ENCODE peak calls at places on chromosomes 1 and 21, in seven cellular contexts. W, S, K, Z, D, I and C are unnamed samples.

GRCh38 chr1:235415008-235415904 is 48.0 kb downstream of the TBCE start:
- DNase-seq in W (peak; percentile 82), Z (no peak), S (peak; percentile 60), I (peak; percentile 62), D (peak; percentile 63), K (peak; percentile 71), C (peak; percentile 37)

GRCh38 chr1:97849350-97850339 is 71.2 kb downstream of the DPYD start:
- DNase-seq in S (no peak), Z (no peak), I (peak; percentile 59), W (no peak), K (no peak), D (no peak), C (no peak)

GRCh38 chr21:41631564-41632461 is 123.9 kb upstream of the TMPRSS2 start:
- DNase-seq in Z (peak; percentile 89), S (no peak), K (no peak), I (no peak), D (no peak), W (no peak), C (no peak)

GRCh38 chr1:33660244-33660643 is 187.8 kb downstream of the ZSCAN20 start:
- DNase-seq in W (no peak), K (no peak), Z (no peak), I (no peak), D (no peak), S (no peak), C (no peak)

GRCh38 chr1:26159113-26160039 is 497 bp downstream of the FAM110D start:
- DNase-seq in W (no peak), Z (no peak), D (peak; percentile 5), I (no peak), S (no peak), K (no peak), C (peak; percentile 65)

GRCh38 chr1:175075572-175076568 is 8.2 kb downstream of the TNN start:
- DNase-seq in W (no peak), D (no peak), I (no peak), K (peak; percentile 38), Z (no peak), S (no peak), C (no peak)

GRCh38 chr1:207789792-207790787 is 38.2 kb downstream of the CD46 start:
- DNase-seq in I (no peak), W (no peak), D (no peak), S (no peak), K (no peak), Z (no peak), C (no peak)

GRCh38 chr1:15259608-15260007 is 12.6 kb downstream of the FHAD1 start:
- DNase-seq in I (no peak), Z (no peak), D (no peak), S (no peak), K (no peak), W (no peak), C (no peak)

GRCh38 chr1:228029281-228029680 is 22.5 kb downstream of the WNT3A start:
- DNase-seq in K (no peak), I (no peak), W (no peak), S (no peak), Z (no peak), D (no peak), C (no peak)

GRCh38 chr1:43300661-43301094 is at the start of gene TIE1:
- DNase-seq in D (peak; percentile 26), I (no peak), S (no peak), K (no peak), W (no peak), Z (peak; percentile 45), C (peak; percentile 80)

GRCh38 chr1:110872366-110872744 is 593 bp upstream of the CD53 start:
- DNase-seq in K (no peak), W (no peak), D (no peak), S (no peak), Z (no peak), I (no peak), C (no peak)

GRCh38 chr1:227092054-227092453 is 152.0 kb downstream of the COQ8A start:
- DNase-seq in D (no peak), K (no peak), W (no peak), Z (no peak), S (no peak), I (no peak), C (no peak)

GRCh38 chr1:16405441-16405840 is 31.8 kb downstream of the SPATA21 start:
- DNase-seq in Z (no peak), S (no peak), K (no peak), W (peak; percentile 16), I (no peak), D (no peak), C (no peak)

GRCh38 chr1:84842748-84843231 is 50.2 kb downstream of the LPAR3 start:
- DNase-seq in S (no peak), D (no peak), Z (no peak), K (no peak), I (no peak), W (no peak), C (no peak)

GRCh38 chr1:172745014-172745413 is 86.1 kb downstream of the FASLG start:
- DNase-seq in D (peak; percentile 41), K (peak; percentile 47), S (no peak), W (peak; percentile 67), Z (no peak), I (peak; percentile 72), C (no peak)

GRCh38 chr1:100606438-100606837 is 68.5 kb downstream of the GPR88 start:
- DNase-seq in W (peak; percentile 58), I (no peak), S (no peak), K (peak; percentile 11), Z (no peak), D (peak; percentile 73), C (peak; percentile 18)

GRCh38 chr1:233323724-233324123 is 3.8 kb upstream of the MAP3K21 start:
- DNase-seq in D (no peak), I (no peak), W (no peak), S (no peak), K (no peak), Z (no peak), C (no peak)

GRCh38 chr1:61742620-61743431 is 546 bp downstream of the PATJ start:
- DNase-seq in W (peak; percentile 72), K (peak; percentile 77), D (peak; percentile 62), I (no peak), Z (peak; percentile 83), S (peak; percentile 23), C (peak; percentile 62)

GRCh38 chr1:156627313-156627880 is 8.2 kb downstream of the HAPLN2 start:
- DNase-seq in I (no peak), Z (no peak), K (no peak), S (peak; percentile 56), D (no peak), W (peak; percentile 64), C (no peak)

GRCh38 chr1:221672160-221672762 is 69.6 kb downstream of the DUSP10 start:
- DNase-seq in K (no peak), I (peak; percentile 7), D (no peak), S (no peak), Z (no peak), W (no peak), C (no peak)

GRCh38 chr1:65075123-65075976 is 72.7 kb upstream of the AK4 start:
- DNase-seq in K (peak; percentile 72), Z (no peak), S (peak; percentile 27), D (peak; percentile 62), I (peak; percentile 43), W (peak; percentile 70), C (peak; percentile 68)

GRCh38 chr1:225695578-225696332 is 42.8 kb upstream of the ENAH start:
- DNase-seq in S (no peak), D (no peak), Z (no peak), K (no peak), I (no peak), W (no peak), C (no peak)

GRCh38 chr1:85584264-85584781 is 3.8 kb downstream of the CCN1 start:
- DNase-seq in W (peak; percentile 72), D (no peak), I (no peak), Z (no peak), S (no peak), K (no peak), C (no peak)

GRCh38 chr1:167881786-167882185 is 32.1 kb downstream of the ADCY10 start:
- DNase-seq in Z (no peak), S (no peak), W (no peak), I (no peak), K (no peak), D (no peak), C (no peak)

GRCh38 chr1:201146626-201147390 is 7.5 kb downstream of the TMEM9 start:
- DNase-seq in I (no peak), S (no peak), Z (no peak), D (no peak), K (no peak), W (no peak), C (no peak)

GRCh38 chr1:111197598-111198289 is 2.7 kb downstream of the DENND2D start:
- DNase-seq in S (no peak), Z (peak; percentile 62), D (no peak), K (peak; percentile 60), W (peak; percentile 64), I (no peak), C (no peak)

GRCh38 chr1:153699116-153699515 is 20.6 kb downstream of the NPR1 start:
- DNase-seq in D (peak; percentile 48), S (no peak), Z (no peak), K (no peak), W (no peak), I (no peak), C (no peak)

GRCh38 chr1:165228676-165229075 is 127.8 kb downstream of the LMX1A start:
- DNase-seq in K (no peak), W (peak; percentile 51), Z (no peak), S (no peak), D (no peak), I (no peak), C (no peak)

GRCh38 chr1:32724678-32725594 is 22.4 kb upstream of the SYNC start:
- DNase-seq in I (peak; percentile 92), W (peak; percentile 41), D (peak; percentile 91), Z (no peak), K (no peak), S (no peak), C (peak; percentile 37)

GRCh38 chr1:6466751-6467150 is 778 bp upstream of the TNFRSF25 start:
- DNase-seq in K (no peak), S (no peak), D (no peak), I (no peak), Z (no peak), W (no peak), C (no peak)
- TF ChIP-seq CTCF in K (no peak), S (no peak), D (no peak), I (no peak), Z (no peak), W (no peak), C (no peak)

GRCh38 chr1:170790175-170790574 is 126.2 kb downstream of the PRRX1 start:
- DNase-seq in D (no peak), Z (no peak), K (no peak), I (no peak), S (no peak), W (peak; percentile 6), C (no peak)
- TF ChIP-seq CTCF in D (no peak), Z (no peak), K (no peak), I (no peak), S (no peak), W (peak; percentile 13), C (no peak)

DNA sequence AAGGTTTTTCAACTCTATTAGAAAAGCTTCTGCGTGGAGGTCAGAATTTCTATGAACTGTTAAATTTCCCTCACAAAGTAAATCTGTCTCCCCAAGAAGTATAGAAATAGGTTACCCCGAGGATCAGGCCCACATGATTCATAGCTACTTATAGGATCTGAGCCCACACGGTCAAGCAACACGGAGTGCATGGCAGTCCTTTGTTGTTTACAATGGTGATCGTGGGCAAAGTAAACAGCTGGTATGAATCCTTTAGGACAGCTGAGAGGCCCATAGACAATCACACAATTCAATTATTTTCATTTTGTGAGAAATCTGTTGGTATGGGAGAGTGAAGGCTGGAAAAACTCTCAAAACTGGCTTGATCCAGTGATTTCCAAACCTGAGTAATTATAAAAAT is 58.9 kb upstream of the RCOR3 start:
- DNase-seq in S (no peak), W (no peak), D (no peak), K (no peak), I (no peak), Z (no peak), C (no peak)
- TF ChIP-seq CTCF in S (no peak), W (no peak), D (no peak), K (no peak), I (no peak), Z (no peak), C (no peak)

GRCh38 chr1:216721878-216722277 is 1.4 kb downstream of the ESRRG start:
- DNase-seq in S (no peak), K (no peak), Z (no peak), D (no peak), I (no peak), W (no peak), C (no peak)
- TF ChIP-seq CTCF in S (no peak), K (no peak), Z (no peak), D (no peak), I (no peak), W (no peak), C (no peak)